ENCODE peak calls at places on chromosome 22, in four cellular contexts. F is A673, G is NCI-H1092 treated with DMSO at 0.1 percent for 48 hours, J is HAP-1. T is an unnamed sample.

GRCh38 chr22:44403166-44403565 is 90.4 kb upstream of the SHISAL1 start:
- DNase-seq in G (no peak), F (no peak), J (no peak), T (no peak)

GRCh38 chr22:19567383-19568009 is 43.3 kb upstream of the CLDN5 start:
- DNase-seq in J (no peak), G (no peak), F (no peak), T (no peak)

GRCh38 chr22:38347944-38348750 is 30.9 kb upstream of the CSNK1E start:
- DNase-seq in G (no peak), F (no peak), J (no peak), T (no peak)

GRCh38 chr22:36966851-36967535 is 52.3 kb downstream of the TST start:
- DNase-seq in J (no peak), F (no peak), G (no peak), T (no peak)

GRCh38 chr22:16965083-16965482 is 42.9 kb downstream of the GAB4 start:
- DNase-seq in G (no peak), F (no peak), J (no peak), T (no peak)

GRCh38 chr22:44449061-44449682 is 48.9 kb downstream of the RTL6 start:
- DNase-seq in G (no peak), J (no peak), F (peak; percentile 18), T (no peak)

GRCh38 chr22:46135611-46136538 is 14.5 kb upstream of the PPARA start:
- DNase-seq in J (no peak), G (no peak), F (no peak), T (no peak)

GRCh38 chr22:30424471-30425326 is 869 bp upstream of the MTFP1 start:
- DNase-seq in J (peak; percentile 8), G (peak; percentile 46), F (peak; percentile 61), T (no peak)

GRCh38 chr22:41140365-41140957 is 48.1 kb downstream of the EP300 start:
- DNase-seq in G (no peak), J (no peak), F (no peak), T (no peak)

GRCh38 chr22:47597041-47597440 is 834.6 kb downstream of the TBC1D22A start:
- DNase-seq in G (no peak), F (no peak), J (no peak), T (no peak)

GRCh38 chr22:28297504-28297903 is 378.4 kb upstream of the PITPNB start:
- DNase-seq in F (no peak), G (no peak), J (no peak), T (no peak)

GRCh38 chr22:50222508-50222907 is 21.7 kb downstream of the SELENOO start:
- DNase-seq in F (no peak), G (no peak), J (no peak), T (no peak)